ENCODE peak calls at places on chromosomes 6 and 20, in five cellular contexts. R is activated T-cell treated with anti-CD3 and anti-CD28 coated beads, Interleukin-2, amount 50 U/mL, for 1 hour; E is B cell; O is NCI-H510A treated with DMSO at 0.1 percent for 48 hours; M is GM06990. Q is an unnamed sample.

GRCh38 chr20:25573288-25574251 is 11.8 kb downstream of the NINL start:
- DNase-seq in R (no peak), E (no peak), O (no peak), M (no peak), Q (no peak)

GRCh38 chr6:167093922-167094432 is 28.9 kb upstream of the CCR6 start:
- DNase-seq in R (peak; percentile 60), E (peak; percentile 94), O (no peak), M (peak; percentile 88), Q (peak; percentile 85)

GRCh38 chr20:59042796-59043621 is 423 bp upstream of the PRELID3B start:
- DNase-seq in R (peak; percentile 95), E (peak; percentile 93), O (peak; percentile 78), M (peak; percentile 96), Q (peak; percentile 99)

GRCh38 chr6:160080097-160080496 is 41.5 kb upstream of the SLC22A1 start:
- DNase-seq in R (no peak), E (no peak), O (no peak), M (no peak), Q (no peak)

GRCh38 chr6:70363741-70364493 is 49.4 kb upstream of the FAM135A start:
- DNase-seq in R (no peak), E (no peak), O (no peak), M (no peak), Q (no peak)

GRCh38 chr20:51529758-51530157 is 12.8 kb downstream of the NFATC2 start:
- DNase-seq in R (peak; percentile 67), E (no peak), O (no peak), M (no peak), Q (no peak)

GRCh38 chr6:157613011-157613522 is 210.0 kb upstream of the SNX9 start:
- DNase-seq in R (no peak), E (no peak), O (no peak), M (no peak), Q (no peak)

GRCh38 chr6:64815718-64816117 is 891.3 kb downstream of the EYS start:
- DNase-seq in R (no peak), E (no peak), O (no peak), M (no peak), Q (no peak)

GRCh38 chr20:6104493-6105188 is 18.2 kb downstream of the FERMT1 start:
- DNase-seq in R (no peak), E (no peak), O (no peak), M (no peak), Q (no peak)

GRCh38 chr6:168637853-168638252 is 196.9 kb downstream of the SMOC2 start:
- DNase-seq in R (no peak), E (no peak), O (no peak), M (no peak), Q (no peak)